ENCODE peak calls at places on chromosomes 3 and 15, in five cellular contexts. K is NB4, B is endothelial cell, T is testis, I is AG09319. L is an unnamed sample.

GRCh38 chr3:30195352-30195751 is 411.0 kb upstream of the TGFBR2 start:
- DNase-seq in K (no peak), B (no peak), T (no peak), I (no peak), L (no peak)

GRCh38 chr15:82646250-82647044 is 716 bp downstream of the CPEB1 start:
- DNase-seq in K (no peak), B (no peak), T (peak), I (no peak), L (no peak)

GRCh38 chr3:107218864-107219269 is 158.4 kb upstream of the CCDC54 start:
- DNase-seq in K (no peak), B (no peak), T (no peak), I (no peak), L (no peak)

GRCh38 chr15:90681480-90681879 is 35.7 kb upstream of the BLM start:
- DNase-seq in K (no peak), B (no peak), T (no peak), I (peak), L (no peak)

GRCh38 chr3:158709666-158710083 is 22.6 kb downstream of the RARRES1 start:
- DNase-seq in K (peak), B (no peak), T (no peak), I (peak), L (no peak)

GRCh38 chr3:63067999-63068645 is 192.9 kb upstream of the CADPS start:
- DNase-seq in K (peak), B (peak), T (peak), I (no peak), L (peak)

GRCh38 chr3:197974016-197974415 is 14.0 kb downstream of the LMLN start:
- DNase-seq in K (no peak), B (no peak), T (no peak), I (no peak), L (no peak)

GRCh38 chr3:156359337-156359736 is 195.6 kb downstream of the SSR3 start:
- DNase-seq in K (no peak), B (no peak), T (no peak), I (no peak), L (no peak)

GRCh38 chr15:91338763-91339162 is 238.7 kb downstream of the SV2B start:
- DNase-seq in K (peak), B (peak), T (no peak), I (no peak), L (peak)

GRCh38 chr15:58748040-58748786 is 1.3 kb downstream of the ADAM10 start:
- DNase-seq in K (peak), B (no peak), T (no peak), I (no peak), L (no peak)

GRCh38 chr3:15427981-15428380 is 583 bp downstream of the EAF1 start:
- DNase-seq in K (no peak), B (no peak), T (no peak), I (no peak), L (no peak)

GRCh38 chr3:125148836-125149235 is 63.7 kb downstream of the SLC12A8 start:
- DNase-seq in K (no peak), B (no peak), T (no peak), I (no peak), L (no peak)

GRCh38 chr3:126267169-126267975 is 87.0 kb upstream of the ALDH1L1 start:
- DNase-seq in K (peak), B (peak), T (peak), I (peak), L (peak)

GRCh38 chr3:33146791-33147445 is 33.1 kb downstream of the CRTAP start:
- DNase-seq in K (no peak), B (no peak), T (no peak), I (no peak), L (no peak)

GRCh38 chr15:70339551-70340517 is 242.1 kb upstream of the TLE3 start:
- DNase-seq in K (peak), B (no peak), T (no peak), I (no peak), L (no peak)

GRCh38 chr3:71580636-71581215 is 2.8 kb downstream of the FOXP1 start:
- DNase-seq in K (peak), B (no peak), T (no peak), I (no peak), L (no peak)

GRCh38 chr15:94909510-94909909 is 678.1 kb downstream of the MCTP2 start:
- DNase-seq in K (no peak), B (no peak), T (no peak), I (no peak), L (no peak)

GRCh38 chr3:129628169-129628522 is 21.7 kb upstream of the PLXND1 start:
- DNase-seq in K (no peak), B (no peak), T (no peak), I (no peak), L (no peak)

GRCh38 chr3:52444860-52445793 is at the start of gene SEMA3G:
- DNase-seq in K (peak), B (peak), T (peak), I (no peak), L (no peak)

GRCh38 chr3:135895106-135895733 is 70.3 kb upstream of the PPP2R3A start:
- DNase-seq in K (peak), B (peak), T (peak), I (peak), L (peak)

GRCh38 chr3:14415501-14415900 is 13.1 kb downstream of the SLC6A6 start:
- DNase-seq in K (no peak), B (no peak), T (no peak), I (peak), L (no peak)

GRCh38 chr15:90883971-90884718 is at the start of gene FES:
- DNase-seq in K (peak), B (peak), T (no peak), I (no peak), L (no peak)

GRCh38 chr3:121601212-121601812 is 8.1 kb downstream of the FBXO40 start:
- DNase-seq in K (no peak), B (no peak), T (peak), I (no peak), L (no peak)

GRCh38 chr15:92652576-92652966 is 3.0 kb downstream of the FAM174B start:
- DNase-seq in K (no peak), B (no peak), T (no peak), I (no peak), L (no peak)

GRCh38 chr3:183930069-183930468 is 45.4 kb upstream of the PARL start:
- DNase-seq in K (no peak), B (no peak), T (no peak), I (no peak), L (no peak)

GRCh38 chr15:70099167-70099965 is 1.6 kb upstream of the TLE3 start:
- DNase-seq in K (peak), B (peak), T (peak), I (peak), L (peak)

GRCh38 chr15:88255496-88256171 is 905 bp downstream of the NTRK3 start:
- DNase-seq in K (no peak), B (peak), T (peak), I (no peak), L (peak)

DNA sequence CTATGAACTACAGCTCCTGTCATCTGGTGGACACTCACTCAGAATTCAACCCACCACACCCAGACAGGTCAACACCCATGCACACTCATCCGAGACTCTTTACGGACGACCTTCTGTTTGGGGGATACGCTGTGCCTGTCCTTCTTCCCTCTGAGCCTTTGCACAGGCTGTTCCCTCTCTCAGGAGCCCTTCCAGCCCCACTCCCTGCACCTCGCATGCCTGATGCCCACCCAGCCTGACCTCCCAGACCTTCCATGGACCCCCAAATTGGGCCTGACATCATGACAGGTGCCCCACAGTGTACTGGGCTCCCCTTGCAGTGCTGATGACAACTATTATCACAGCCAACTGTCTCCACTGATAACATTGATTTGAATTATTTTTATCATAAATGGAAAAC is 135.8 kb downstream of the NSMCE3 start:
- DNase-seq in K (no peak), B (no peak), T (no peak), I (no peak), L (no peak)
- TF ChIP-seq CTCF in K (no peak), B (no peak), T (no peak), I (no peak), L (no peak)

GRCh38 chr3:153369561-153370374 is 207.7 kb downstream of the RAP2B start:
- DNase-seq in K (no peak), B (no peak), T (no peak), I (no peak), L (no peak)
- TF ChIP-seq CTCF in K (no peak), B (no peak), T (no peak), I (no peak), L (no peak)

GRCh38 chr3:10772230-10773161 is 43.5 kb upstream of the SLC6A11 start:
- DNase-seq in K (peak), B (peak), T (no peak), I (no peak), L (no peak)
- TF ChIP-seq CTCF in K (peak), B (peak), T (no peak), I (no peak), L (no peak)

GRCh38 chr3:87077354-87077753 is 86.4 kb upstream of the VGLL3 start:
- DNase-seq in K (no peak), B (no peak), T (no peak), I (no peak), L (no peak)

GRCh38 chr3:87088366-87088983 is 97.5 kb upstream of the VGLL3 start:
- DNase-seq in K (no peak), B (peak), T (no peak), I (no peak), L (no peak)

GRCh38 chr3:87084868-87085267 is 93.9 kb upstream of the VGLL3 start:
- DNase-seq in K (no peak), B (no peak), T (no peak), I (no peak), L (no peak)

GRCh38 chr3:87076951-87077350 is 86.0 kb upstream of the VGLL3 start:
- DNase-seq in K (no peak), B (no peak), T (no peak), I (no peak), L (no peak)

DNA sequence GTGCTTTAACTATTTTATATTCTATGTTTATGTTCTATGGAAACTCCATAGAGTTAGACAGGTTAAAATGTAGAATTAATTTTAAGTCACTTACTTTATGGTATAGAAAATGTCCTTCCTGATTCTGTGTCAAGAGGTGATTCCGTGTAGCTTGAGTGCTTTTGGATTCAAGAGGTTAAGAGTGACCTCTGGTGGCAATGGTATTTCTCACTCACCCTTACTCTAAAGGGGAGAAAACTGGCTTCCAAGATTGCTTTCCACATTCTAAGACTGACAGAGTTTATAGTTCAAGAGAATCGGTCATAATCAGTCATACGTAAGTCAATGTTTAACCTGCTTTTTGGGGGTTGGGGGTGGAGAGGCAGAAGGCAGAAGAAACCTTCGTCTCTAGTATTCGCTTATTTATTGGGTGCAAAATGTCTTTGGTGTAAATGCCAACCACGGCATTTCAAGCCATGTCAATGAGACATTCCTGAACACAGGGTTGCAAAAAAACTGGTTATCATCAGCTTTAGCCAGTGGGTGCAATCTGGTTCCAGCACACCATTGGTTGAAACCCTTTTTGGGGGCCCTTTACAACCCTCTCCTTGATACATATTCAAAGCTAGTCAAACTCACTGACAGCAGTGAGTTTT is 92.0 kb upstream of the VGLL3 start:
- DNase-seq in K (peak), B (peak), T (peak), I (no peak), L (no peak)
- TF ChIP-seq CTCF in K (peak), B (no peak), T (peak), I (peak), L (peak)

GRCh38 chr3:187974857-187975257 is 179.1 kb upstream of the LPP start:
- DNase-seq in K (no peak), B (no peak), T (no peak), I (no peak), L (no peak)
- TF ChIP-seq CTCF in K (no peak), B (no peak), T (no peak), I (peak), L (no peak)

GRCh38 chr15:38414351-38414750 is 39.6 kb upstream of the FAM98B start:
- DNase-seq in K (peak), B (peak), T (peak), I (peak), L (no peak)
- TF ChIP-seq CTCF in K (peak), B (no peak), T (peak), I (peak), L (no peak)

GRCh38 chr3:26015752-26016151 is 225.9 kb downstream of the OXSM start:
- DNase-seq in K (no peak), B (no peak), T (no peak), I (no peak), L (no peak)
- TF ChIP-seq CTCF in K (no peak), B (peak), T (no peak), I (no peak), L (no peak)

GRCh38 chr3:81713018-81713417 is 48.4 kb downstream of the GBE1 start:
- DNase-seq in K (no peak), B (no peak), T (no peak), I (no peak), L (no peak)
- TF ChIP-seq CTCF in K (no peak), B (no peak), T (no peak), I (no peak), L (no peak)

DNA sequence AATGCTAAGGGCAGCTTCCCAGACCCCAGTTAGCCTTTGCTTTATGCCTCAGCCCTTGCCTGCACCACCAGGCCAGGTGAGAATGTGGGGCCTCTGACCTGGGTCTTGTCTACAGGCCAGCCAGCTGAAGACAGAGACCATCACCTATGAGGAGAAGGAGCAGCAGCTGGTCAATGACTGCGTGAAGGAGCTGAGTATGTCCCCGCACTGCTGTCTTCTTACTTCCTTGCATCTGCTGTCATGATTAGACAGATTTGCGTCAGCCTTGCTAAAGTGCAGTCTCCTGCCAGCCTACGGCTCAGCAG is 74.6 kb downstream of the CCK start:
- DNase-seq in K (peak), B (no peak), T (no peak), I (no peak), L (no peak)
- TF ChIP-seq CTCF in K (no peak), B (peak), T (peak), I (no peak), L (no peak)

GRCh38 chr3:40381904-40382616 is 4.9 kb upstream of the ENTPD3 start:
- DNase-seq in K (no peak), B (no peak), T (no peak), I (no peak), L (no peak)

GRCh38 chr3:40382617-40382979 is 4.4 kb upstream of the ENTPD3 start:
- DNase-seq in K (no peak), B (no peak), T (no peak), I (no peak), L (no peak)

GRCh38 chr3:40386213-40386612 is 771 bp upstream of the ENTPD3 start:
- DNase-seq in K (no peak), B (no peak), T (no peak), I (no peak), L (no peak)

GRCh38 chr3:40387001-40387894 is at the start of gene ENTPD3:
- DNase-seq in K (no peak), B (peak), T (no peak), I (no peak), L (peak)

DNA sequence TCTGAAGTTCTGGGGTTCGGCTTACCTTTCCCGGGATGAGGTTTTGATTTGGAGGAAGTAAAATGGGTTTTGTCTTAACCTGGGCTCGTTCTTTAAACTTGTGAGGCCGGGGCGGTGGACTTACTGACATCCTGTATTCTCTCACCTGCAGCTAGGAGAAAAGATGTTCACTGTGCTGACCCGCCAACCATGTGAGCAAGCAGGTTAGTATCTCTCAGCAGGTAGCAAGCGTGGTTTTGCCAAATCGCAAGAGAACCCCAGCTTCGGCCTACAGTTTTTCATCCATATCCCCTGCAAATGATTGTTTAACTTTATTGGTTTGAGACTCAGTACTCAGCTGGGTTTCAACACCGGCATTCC is 891 bp downstream of the ENTPD3 start:
- DNase-seq in K (no peak), B (no peak), T (no peak), I (no peak), L (no peak)
- TF ChIP-seq CTCF in K (no peak), B (no peak), T (no peak), I (no peak), L (no peak)

L was measured in mesothelial cell of epicardium.